ENCODE peak calls at places on chromosomes 11 and 22, in nine cellular contexts. One of them, this sample, is unnamed.

GRCh38 chr11:57031541-57031940 is 42.8 kb downstream of the OR5AK2 start:
- DNase-seq in heart left ventricle: no peak
- DNase-seq in lung: no peak
- DNase-seq in bronchial epithelial cell: no peak
- DNase-seq in prostate gland: no peak
- DNase-seq in testis: no peak
- DNase-seq in sigmoid colon: no peak
- DNase-seq in brain microvascular endothelial cell: no peak
- DNase-seq in fibroblast of pulmonary artery: peak
- DNase-seq in this sample: no peak

GRCh38 chr11:109772846-109773400 is 320.3 kb upstream of the ZC3H12C start:
- DNase-seq in heart left ventricle: no peak
- DNase-seq in lung: no peak
- DNase-seq in bronchial epithelial cell: no peak
- DNase-seq in prostate gland: no peak
- DNase-seq in testis: no peak
- DNase-seq in sigmoid colon: no peak
- DNase-seq in brain microvascular endothelial cell: no peak
- DNase-seq in fibroblast of pulmonary artery: no peak
- DNase-seq in this sample: no peak

GRCh38 chr22:36736701-36737320 is 33.3 kb upstream of the CACNG2 start:
- DNase-seq in heart left ventricle: no peak
- DNase-seq in lung: no peak
- DNase-seq in bronchial epithelial cell: no peak
- DNase-seq in prostate gland: no peak
- DNase-seq in testis: peak
- DNase-seq in sigmoid colon: peak
- DNase-seq in brain microvascular endothelial cell: no peak
- DNase-seq in fibroblast of pulmonary artery: no peak
- DNase-seq in this sample: peak

GRCh38 chr22:25472382-25472781 is 92.1 kb upstream of the GRK3 start:
- DNase-seq in heart left ventricle: no peak
- DNase-seq in lung: no peak
- DNase-seq in bronchial epithelial cell: no peak
- DNase-seq in prostate gland: no peak
- DNase-seq in testis: no peak
- DNase-seq in sigmoid colon: no peak
- DNase-seq in brain microvascular endothelial cell: no peak
- DNase-seq in fibroblast of pulmonary artery: no peak
- DNase-seq in this sample: no peak

GRCh38 chr11:75270896-75271415 is 30.4 kb downstream of the TPBGL start:
- DNase-seq in heart left ventricle: peak
- DNase-seq in lung: no peak
- DNase-seq in bronchial epithelial cell: peak
- DNase-seq in prostate gland: no peak
- DNase-seq in testis: peak
- DNase-seq in sigmoid colon: peak
- DNase-seq in brain microvascular endothelial cell: no peak
- DNase-seq in fibroblast of pulmonary artery: peak
- DNase-seq in this sample: no peak

GRCh38 chr11:45610627-45611026 is 54.8 kb downstream of the CHST1 start:
- DNase-seq in heart left ventricle: no peak
- DNase-seq in lung: no peak
- DNase-seq in bronchial epithelial cell: no peak
- DNase-seq in prostate gland: no peak
- DNase-seq in testis: no peak
- DNase-seq in sigmoid colon: no peak
- DNase-seq in brain microvascular endothelial cell: no peak
- DNase-seq in fibroblast of pulmonary artery: no peak
- DNase-seq in this sample: peak

GRCh38 chr11:47538741-47539575 is 14.0 kb downstream of the CELF1 start:
- DNase-seq in heart left ventricle: no peak
- DNase-seq in lung: no peak
- DNase-seq in bronchial epithelial cell: no peak
- DNase-seq in prostate gland: no peak
- DNase-seq in testis: no peak
- DNase-seq in sigmoid colon: no peak
- DNase-seq in brain microvascular endothelial cell: no peak
- DNase-seq in fibroblast of pulmonary artery: peak
- DNase-seq in this sample: no peak

GRCh38 chr11:65560555-65561418 is 2.6 kb upstream of the LTBP3 start:
- DNase-seq in heart left ventricle: peak
- DNase-seq in lung: no peak
- DNase-seq in bronchial epithelial cell: peak
- DNase-seq in prostate gland: no peak
- DNase-seq in testis: peak
- DNase-seq in sigmoid colon: peak
- DNase-seq in brain microvascular endothelial cell: peak
- DNase-seq in fibroblast of pulmonary artery: peak
- DNase-seq in this sample: no peak

GRCh38 chr22:46023558-46023981 is 46.6 kb upstream of the WNT7B start:
- DNase-seq in heart left ventricle: no peak
- DNase-seq in lung: no peak
- DNase-seq in bronchial epithelial cell: peak
- DNase-seq in prostate gland: no peak
- DNase-seq in testis: no peak
- DNase-seq in sigmoid colon: peak
- DNase-seq in brain microvascular endothelial cell: no peak
- DNase-seq in fibroblast of pulmonary artery: peak
- DNase-seq in this sample: no peak

GRCh38 chr11:19576054-19576453 is 136.6 kb upstream of the NAV2 start:
- DNase-seq in heart left ventricle: no peak
- DNase-seq in lung: peak
- DNase-seq in bronchial epithelial cell: no peak
- DNase-seq in prostate gland: no peak
- DNase-seq in testis: no peak
- DNase-seq in sigmoid colon: no peak
- DNase-seq in brain microvascular endothelial cell: no peak
- DNase-seq in fibroblast of pulmonary artery: no peak
- DNase-seq in this sample: no peak

GRCh38 chr11:2221024-2221423 is 49.4 kb downstream of the ASCL2 start:
- DNase-seq in heart left ventricle: no peak
- DNase-seq in lung: no peak
- DNase-seq in bronchial epithelial cell: no peak
- DNase-seq in prostate gland: no peak
- DNase-seq in testis: no peak
- DNase-seq in sigmoid colon: no peak
- DNase-seq in brain microvascular endothelial cell: no peak
- DNase-seq in fibroblast of pulmonary artery: no peak
- DNase-seq in this sample: no peak

GRCh38 chr11:69721061-69721460 is 17.2 kb upstream of the FGF19 start:
- DNase-seq in heart left ventricle: no peak
- DNase-seq in lung: no peak
- DNase-seq in bronchial epithelial cell: no peak
- DNase-seq in prostate gland: no peak
- DNase-seq in testis: no peak
- DNase-seq in sigmoid colon: no peak
- DNase-seq in brain microvascular endothelial cell: no peak
- DNase-seq in fibroblast of pulmonary artery: no peak
- DNase-seq in this sample: no peak

GRCh38 chr11:120223793-120224192 is 13.0 kb downstream of the OAF start:
- DNase-seq in heart left ventricle: no peak
- DNase-seq in lung: no peak
- DNase-seq in bronchial epithelial cell: no peak
- DNase-seq in prostate gland: no peak
- DNase-seq in testis: no peak
- DNase-seq in sigmoid colon: no peak
- DNase-seq in brain microvascular endothelial cell: no peak
- DNase-seq in fibroblast of pulmonary artery: no peak
- DNase-seq in this sample: no peak

GRCh38 chr22:23217171-23218052 is 37.1 kb downstream of the BCR start:
- DNase-seq in heart left ventricle: no peak
- DNase-seq in lung: no peak
- DNase-seq in bronchial epithelial cell: no peak
- DNase-seq in prostate gland: no peak
- DNase-seq in testis: peak
- DNase-seq in sigmoid colon: no peak
- DNase-seq in brain microvascular endothelial cell: no peak
- DNase-seq in fibroblast of pulmonary artery: no peak
- DNase-seq in this sample: no peak

GRCh38 chr22:26597026-26597425 is 7.1 kb upstream of the TPST2 start:
- DNase-seq in heart left ventricle: no peak
- DNase-seq in lung: no peak
- DNase-seq in bronchial epithelial cell: no peak
- DNase-seq in prostate gland: no peak
- DNase-seq in testis: no peak
- DNase-seq in sigmoid colon: no peak
- DNase-seq in brain microvascular endothelial cell: no peak
- DNase-seq in fibroblast of pulmonary artery: no peak
- DNase-seq in this sample: no peak

GRCh38 chr22:20741634-20742581 is 32.0 kb upstream of the SERPIND1 start:
- DNase-seq in heart left ventricle: no peak
- DNase-seq in lung: no peak
- DNase-seq in bronchial epithelial cell: peak
- DNase-seq in prostate gland: no peak
- DNase-seq in testis: peak
- DNase-seq in sigmoid colon: no peak
- DNase-seq in brain microvascular endothelial cell: peak
- DNase-seq in fibroblast of pulmonary artery: peak
- DNase-seq in this sample: no peak

GRCh38 chr11:131248588-131248987 is 121.8 kb upstream of the NTM start:
- DNase-seq in heart left ventricle: no peak
- DNase-seq in lung: peak
- DNase-seq in bronchial epithelial cell: no peak
- DNase-seq in prostate gland: no peak
- DNase-seq in testis: no peak
- DNase-seq in sigmoid colon: no peak
- DNase-seq in brain microvascular endothelial cell: no peak
- DNase-seq in fibroblast of pulmonary artery: no peak
- DNase-seq in this sample: no peak

GRCh38 chr11:11620251-11620965 is 1.4 kb downstream of the GALNT18 start:
- DNase-seq in heart left ventricle: peak
- DNase-seq in lung: peak
- DNase-seq in bronchial epithelial cell: peak
- DNase-seq in prostate gland: peak
- DNase-seq in testis: peak
- DNase-seq in sigmoid colon: peak
- DNase-seq in brain microvascular endothelial cell: no peak
- DNase-seq in fibroblast of pulmonary artery: no peak
- DNase-seq in this sample: no peak

GRCh38 chr22:38698407-38699094 is 2.2 kb downstream of the JOSD1 start:
- DNase-seq in heart left ventricle: no peak
- DNase-seq in lung: no peak
- DNase-seq in bronchial epithelial cell: no peak
- DNase-seq in prostate gland: no peak
- DNase-seq in testis: no peak
- DNase-seq in sigmoid colon: peak
- DNase-seq in brain microvascular endothelial cell: no peak
- DNase-seq in fibroblast of pulmonary artery: no peak
- DNase-seq in this sample: no peak

GRCh38 chr22:38699143-38699542 is 1.6 kb downstream of the JOSD1 start:
- DNase-seq in heart left ventricle: no peak
- DNase-seq in lung: no peak
- DNase-seq in bronchial epithelial cell: no peak
- DNase-seq in prostate gland: no peak
- DNase-seq in testis: no peak
- DNase-seq in sigmoid colon: peak
- DNase-seq in brain microvascular endothelial cell: no peak
- DNase-seq in fibroblast of pulmonary artery: no peak
- DNase-seq in this sample: no peak

GRCh38 chr22:38696606-38697005 is 4.1 kb downstream of the JOSD1 start:
- DNase-seq in heart left ventricle: no peak
- DNase-seq in lung: no peak
- DNase-seq in bronchial epithelial cell: peak
- DNase-seq in prostate gland: no peak
- DNase-seq in testis: no peak
- DNase-seq in sigmoid colon: no peak
- DNase-seq in brain microvascular endothelial cell: peak
- DNase-seq in fibroblast of pulmonary artery: peak
- DNase-seq in this sample: no peak

GRCh38 chr22:38694945-38695344 is 5.8 kb downstream of the JOSD1 start:
- DNase-seq in heart left ventricle: no peak
- DNase-seq in lung: no peak
- DNase-seq in bronchial epithelial cell: peak
- DNase-seq in prostate gland: no peak
- DNase-seq in testis: no peak
- DNase-seq in sigmoid colon: no peak
- DNase-seq in brain microvascular endothelial cell: no peak
- DNase-seq in fibroblast of pulmonary artery: no peak
- DNase-seq in this sample: no peak

GRCh38 chr22:38697055-38697980 is 3.4 kb downstream of the JOSD1 start:
- DNase-seq in heart left ventricle: peak
- DNase-seq in lung: no peak
- DNase-seq in bronchial epithelial cell: no peak
- DNase-seq in prostate gland: peak
- DNase-seq in testis: no peak
- DNase-seq in sigmoid colon: peak
- DNase-seq in brain microvascular endothelial cell: peak
- DNase-seq in fibroblast of pulmonary artery: peak
- DNase-seq in this sample: no peak
- H3K4me3 ChIP-seq in heart left ventricle: no peak
- H3K4me3 ChIP-seq in lung: no peak
- H3K4me3 ChIP-seq in bronchial epithelial cell: no peak
- H3K4me3 ChIP-seq in prostate gland: no peak
- H3K4me3 ChIP-seq in testis: no peak
- H3K4me3 ChIP-seq in sigmoid colon: no peak
- H3K4me3 ChIP-seq in brain microvascular endothelial cell: peak
- H3K4me3 ChIP-seq in fibroblast of pulmonary artery: peak
- H3K4me3 ChIP-seq in this sample: no peak

GRCh38 chr11:125494033-125494364 is 2.1 kb downstream of the FEZ1 start:
- DNase-seq in heart left ventricle: no peak
- DNase-seq in lung: no peak
- DNase-seq in bronchial epithelial cell: no peak
- DNase-seq in prostate gland: no peak
- DNase-seq in testis: no peak
- DNase-seq in sigmoid colon: no peak
- DNase-seq in brain microvascular endothelial cell: no peak
- DNase-seq in fibroblast of pulmonary artery: no peak
- DNase-seq in this sample: no peak
- H3K4me3 ChIP-seq in heart left ventricle: no peak
- H3K4me3 ChIP-seq in lung: no peak
- H3K4me3 ChIP-seq in bronchial epithelial cell: no peak
- H3K4me3 ChIP-seq in prostate gland: no peak
- H3K4me3 ChIP-seq in testis: no peak
- H3K4me3 ChIP-seq in sigmoid colon: no peak
- H3K4me3 ChIP-seq in brain microvascular endothelial cell: no peak
- H3K4me3 ChIP-seq in fibroblast of pulmonary artery: peak
- H3K4me3 ChIP-seq in this sample: no peak

GRCh38 chr11:133323354-133323753 is 208.9 kb downstream of the OPCML start:
- DNase-seq in heart left ventricle: no peak
- DNase-seq in lung: no peak
- DNase-seq in bronchial epithelial cell: no peak
- DNase-seq in prostate gland: no peak
- DNase-seq in testis: no peak
- DNase-seq in sigmoid colon: no peak
- DNase-seq in brain microvascular endothelial cell: no peak
- DNase-seq in fibroblast of pulmonary artery: no peak
- DNase-seq in this sample: no peak
- H3K4me3 ChIP-seq in heart left ventricle: no peak
- H3K4me3 ChIP-seq in lung: no peak
- H3K4me3 ChIP-seq in bronchial epithelial cell: no peak
- H3K4me3 ChIP-seq in prostate gland: no peak
- H3K4me3 ChIP-seq in testis: no peak
- H3K4me3 ChIP-seq in sigmoid colon: no peak
- H3K4me3 ChIP-seq in brain microvascular endothelial cell: no peak
- H3K4me3 ChIP-seq in fibroblast of pulmonary artery: no peak
- H3K4me3 ChIP-seq in this sample: no peak

DNA sequence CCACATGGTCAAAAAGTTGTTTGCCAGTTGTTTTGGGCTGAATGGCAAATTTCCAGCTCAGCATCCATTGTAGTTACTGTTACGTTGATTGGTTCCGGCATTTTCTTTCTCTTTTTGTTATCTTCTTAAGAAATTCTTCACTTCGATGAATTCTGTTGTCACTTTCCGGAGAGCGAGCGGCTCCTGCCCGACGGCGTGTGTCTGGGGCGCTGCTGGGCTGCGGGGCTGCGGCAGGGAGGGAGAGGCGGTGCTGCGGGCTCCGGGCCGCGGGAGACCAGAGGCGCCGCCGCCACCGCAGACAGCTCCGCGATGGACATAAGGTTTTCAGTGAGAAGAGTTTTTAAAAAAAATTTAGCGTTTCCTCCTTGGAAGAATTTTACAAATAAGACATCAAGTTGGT is 117.4 kb downstream of the RRM1 start:
- DNase-seq in heart left ventricle: no peak
- DNase-seq in lung: no peak
- DNase-seq in bronchial epithelial cell: no peak
- DNase-seq in prostate gland: no peak
- DNase-seq in testis: no peak
- DNase-seq in sigmoid colon: no peak
- DNase-seq in brain microvascular endothelial cell: no peak
- DNase-seq in fibroblast of pulmonary artery: no peak
- DNase-seq in this sample: no peak
- H3K4me3 ChIP-seq in heart left ventricle: no peak
- H3K4me3 ChIP-seq in lung: no peak
- H3K4me3 ChIP-seq in bronchial epithelial cell: no peak
- H3K4me3 ChIP-seq in prostate gland: no peak
- H3K4me3 ChIP-seq in testis: no peak
- H3K4me3 ChIP-seq in sigmoid colon: peak
- H3K4me3 ChIP-seq in brain microvascular endothelial cell: no peak
- H3K4me3 ChIP-seq in fibroblast of pulmonary artery: no peak
- H3K4me3 ChIP-seq in this sample: no peak